ENCODE peak calls at places on chromosomes 3 and 15, in five cellular contexts. K is CD8-positive, alpha-beta memory T cell; C is Karpas-422; Q is small intestine; U is gastrocnemius medialis. S is an unnamed sample. For H3K4me1, the result is how much of the 10 kb centered on the place peaks cover.

GRCh38 chr3:74866357-74866876 is 252.0 kb upstream of the CNTN3 start:
- DNase-seq in Q (no peak), U (no peak), K (no peak), C (no peak), S (no peak)

GRCh38 chr3:168338176-168338575 is 242.5 kb upstream of the GOLIM4 start:
- DNase-seq in U (no peak), K (no peak), C (no peak), Q (no peak), S (no peak)

GRCh38 chr3:73498764-73499622 is 125.7 kb downstream of the PDZRN3 start:
- DNase-seq in C (no peak), K (no peak), U (no peak), Q (no peak), S (no peak)

GRCh38 chr3:180594631-180595348 is 7.2 kb upstream of the TTC14 start:
- DNase-seq in C (peak), K (no peak), Q (no peak), U (no peak), S (no peak)

GRCh38 chr3:181173227-181173626 is 183.7 kb upstream of the DNAJC19 start:
- DNase-seq in C (no peak), K (no peak), U (no peak), Q (no peak), S (no peak)

GRCh38 chr3:172107403-172107802 is 68.0 kb downstream of the FNDC3B start:
- DNase-seq in C (no peak), Q (no peak), U (no peak), K (peak), S (no peak)

GRCh38 chr3:179321585-179322322 is 1.1 kb upstream of the ZNF639 start:
- DNase-seq in U (no peak), Q (peak), C (peak), K (no peak), S (no peak)

GRCh38 chr3:101203411-101203810 is 117.0 kb downstream of the IMPG2 start:
- DNase-seq in K (no peak), C (no peak), Q (no peak), U (no peak), S (no peak)

GRCh38 chr3:178618197-178618596 is 82.0 kb downstream of the KCNMB2 start:
- DNase-seq in U (no peak), Q (no peak), K (no peak), C (no peak), S (no peak)

GRCh38 chr3:122377975-122378374 is 5.1 kb downstream of the MIX23 start:
- DNase-seq in K (no peak), C (no peak), Q (no peak), U (no peak), S (no peak)

GRCh38 chr3:154285221-154285620 is 39.1 kb downstream of the DHX36 start:
- DNase-seq in C (no peak), K (no peak), Q (no peak), U (no peak), S (no peak)

GRCh38 chr3:72154391-72155300 is 369.7 kb upstream of the PROK2 start:
- DNase-seq in Q (no peak), U (no peak), C (no peak), K (no peak), S (no peak)

GRCh38 chr15:69664572-69665326 is 212.1 kb downstream of the RPLP1 start:
- DNase-seq in C (no peak), U (no peak), Q (no peak), K (no peak), S (no peak)

GRCh38 chr15:77867266-77868047 is 210.1 kb downstream of the TBC1D2B start:
- DNase-seq in Q (no peak), C (no peak), K (no peak), U (no peak), S (no peak)

GRCh38 chr3:61808526-61808925 is 247.2 kb downstream of the PTPRG start:
- DNase-seq in U (peak), C (no peak), Q (no peak), K (no peak), S (no peak)

GRCh38 chr3:17234382-17234781 is 349.6 kb downstream of the PLCL2 start:
- DNase-seq in C (no peak), Q (no peak), U (no peak), K (no peak), S (no peak)

DNA sequence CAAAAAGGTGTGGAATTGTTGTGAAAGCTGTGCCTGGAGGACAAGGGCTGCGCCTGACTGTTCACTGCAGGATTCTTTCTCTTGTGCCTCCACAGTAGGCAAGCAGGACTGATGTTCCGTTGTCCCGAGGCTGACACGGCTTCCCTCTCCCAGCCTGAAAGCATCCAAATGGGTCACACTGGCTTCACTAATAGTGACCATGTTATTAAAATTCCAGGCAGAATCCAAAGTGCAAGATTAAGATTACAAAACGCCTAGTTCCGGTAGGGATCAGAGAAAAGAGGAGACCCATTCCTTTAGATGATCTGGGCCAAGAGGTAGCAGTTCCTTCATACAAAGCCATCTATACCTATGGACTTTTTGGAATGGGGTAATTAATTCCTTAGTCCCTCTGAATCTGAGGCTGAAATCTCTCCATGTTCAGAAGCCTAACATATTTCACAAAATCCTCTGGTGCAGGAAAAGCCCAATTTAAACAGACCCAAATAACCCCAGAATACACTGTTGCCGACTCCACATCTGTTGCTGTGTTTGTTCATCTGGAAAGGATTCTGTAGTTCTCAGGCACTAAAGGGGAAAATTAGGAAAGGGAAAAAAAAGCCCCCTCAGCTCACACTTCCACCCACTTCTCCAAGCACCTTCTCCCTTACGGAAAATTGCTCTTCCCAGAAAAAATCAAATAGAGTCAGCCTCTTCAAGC is 145.9 kb downstream of the RORA start:
- DNase-seq in U (no peak), C (no peak), K (no peak), Q (no peak), S (no peak)
- H3K27ac ChIP-seq in U (peak), C (no peak), K (no peak), Q (peak), S (no peak)

GRCh38 chr3:32180151-32180850 is 58.2 kb upstream of the CMTM8 start:
- DNase-seq in U (no peak), C (no peak), Q (no peak), K (no peak), S (no peak)
- H3K4me3 ChIP-seq in U (no peak), C (no peak), Q (no peak), K (no peak), S (no peak)

DNA sequence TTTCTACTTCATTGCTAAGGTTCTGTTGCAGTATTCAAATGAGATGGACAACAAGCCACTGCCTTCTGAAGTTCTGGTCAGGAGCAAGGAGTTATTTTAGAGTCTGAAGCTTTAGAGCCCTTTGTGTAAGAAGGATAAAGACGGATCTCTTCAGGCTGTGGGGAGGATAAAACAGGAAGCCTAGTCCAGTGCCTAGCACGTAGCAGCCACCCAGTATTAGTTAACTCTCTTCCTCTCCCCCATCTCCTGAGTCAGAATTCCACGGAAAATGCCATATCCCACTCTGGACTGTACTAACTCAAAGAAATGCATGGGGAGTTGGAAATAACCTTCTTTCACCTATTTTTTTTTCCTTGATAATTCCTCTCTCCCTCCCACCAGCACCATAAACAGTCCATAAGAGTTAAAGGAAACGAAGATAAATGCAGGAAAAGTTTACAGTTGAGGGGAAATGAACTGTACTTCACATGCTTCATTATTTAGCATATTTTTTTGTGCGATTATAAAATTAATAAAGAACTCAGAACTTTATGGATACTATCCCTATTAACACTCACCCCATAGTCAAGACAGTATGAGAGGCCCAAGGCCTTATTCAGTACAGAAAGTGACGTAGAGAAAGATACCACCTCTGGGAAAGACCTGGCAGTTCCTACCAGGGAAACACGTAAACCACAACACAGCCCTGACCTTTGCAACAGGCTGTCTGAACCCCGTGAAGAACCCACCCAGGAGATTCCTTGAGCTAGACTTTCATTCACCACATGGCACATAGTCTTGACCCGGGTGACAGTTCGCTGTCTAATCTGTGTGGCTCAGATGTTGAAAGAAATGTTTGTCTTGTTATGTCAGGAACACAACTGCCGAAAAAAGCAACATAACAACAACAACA is 9.2 kb downstream of the IGF2BP2 start:
- DNase-seq in U (no peak), K (no peak), C (no peak), Q (no peak), S (no peak)
- H3K4me1 ChIP-seq in U (under half), K (under half), C (under half), Q (under half), S (under half)

GRCh38 chr3:23701711-23702110 is 104.0 kb upstream of the UBE2E1 start:
- DNase-seq in C (no peak), Q (no peak), U (no peak), K (no peak), S (no peak)

GRCh38 chr3:23698652-23699313 is 107.0 kb upstream of the UBE2E1 start:
- DNase-seq in K (no peak), U (no peak), Q (peak), C (no peak), S (no peak)

GRCh38 chr3:23702198-23702597 is 103.6 kb upstream of the UBE2E1 start:
- DNase-seq in C (no peak), K (no peak), Q (no peak), U (no peak), S (no peak)

GRCh38 chr3:23696842-23697241 is 108.9 kb upstream of the UBE2E1 start:
- DNase-seq in U (no peak), C (no peak), Q (peak), K (no peak), S (no peak)

DNA sequence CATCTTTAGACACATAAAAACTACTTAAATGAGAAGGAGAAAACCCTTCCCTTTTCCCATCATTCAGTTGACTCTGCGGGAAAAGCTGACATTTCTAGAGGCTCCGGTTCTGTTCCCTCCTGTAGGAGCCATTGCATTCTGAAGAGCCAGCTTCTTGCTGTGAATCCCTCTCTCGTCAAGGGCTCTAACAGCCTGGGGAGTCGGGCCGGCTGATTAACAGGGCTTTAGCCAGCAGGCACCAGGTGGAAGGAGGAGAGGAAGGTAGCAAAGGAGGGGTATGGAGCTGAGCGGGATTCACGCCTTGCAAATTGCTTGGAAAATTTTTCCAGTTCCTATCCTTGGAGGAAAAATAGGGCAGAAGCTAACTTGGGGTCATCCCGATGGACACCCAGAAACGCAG is 108.3 kb upstream of the UBE2E1 start:
- DNase-seq in C (no peak), K (no peak), U (no peak), Q (no peak), S (no peak)
- H3K27ac ChIP-seq in C (no peak), K (no peak), U (no peak), Q (no peak), S (no peak)